ENCODE peak calls at places on chromosomes 1 and 21, in eight cellular contexts. Q is activated CD4-positive, alpha-beta memory T cell treated with anti-CD3 and anti-CD28 coated beads, Interleukin-2, amount 10 ng/mL, durations not matched to agents 7 days and 5 days; P is iPS DF 6.9; A is GM04504; O is astrocyte of the cerebellum; N is kidney tubule cell; G is CD8-positive, alpha-beta T cell; D is NCI-H510A treated with DMSO at 0.1 percent for 48 hours. E is an unnamed sample.

GRCh38 chr21:39633043-39633442 is 20.3 kb downstream of the B3GALT5 start:
- DNase-seq in D (no peak), N (peak; percentile 90), P (no peak), G (no peak), O (no peak), A (peak; percentile 24), Q (no peak), E (no peak)

GRCh38 chr1:99005142-99005491 is 456 bp upstream of the PLPPR5 start:
- DNase-seq in G (no peak), A (no peak), O (no peak), P (no peak), D (no peak), Q (no peak), N (no peak), E (no peak)

GRCh38 chr1:231683439-231684165 is 57.0 kb downstream of the DISC1 start:
- DNase-seq in O (no peak), P (no peak), N (no peak), D (peak; percentile 61), Q (no peak), A (no peak), G (no peak), E (no peak)

GRCh38 chr1:230080834-230081233 is 13.8 kb downstream of the GALNT2 start:
- DNase-seq in O (no peak), A (no peak), Q (no peak), N (no peak), G (no peak), P (no peak), D (no peak), E (no peak)

GRCh38 chr1:1004780-1005697 is 5.1 kb upstream of the HES4 start:
- DNase-seq in Q (peak; percentile 57), A (no peak), G (no peak), N (peak; percentile 75), D (no peak), P (no peak), O (no peak), E (no peak)

GRCh38 chr1:168689726-168690602 is 39.0 kb downstream of the DPT start:
- DNase-seq in N (peak; percentile 90), O (peak; percentile 53), D (no peak), Q (no peak), G (no peak), A (no peak), P (no peak), E (no peak)

GRCh38 chr1:212777166-212777565 is 14.4 kb downstream of the NSL1 start:
- DNase-seq in O (no peak), P (no peak), G (no peak), N (no peak), Q (no peak), A (no peak), D (no peak), E (no peak)

GRCh38 chr1:214579183-214579582 is 23.8 kb upstream of the CENPF start:
- DNase-seq in O (no peak), A (no peak), D (no peak), G (no peak), N (no peak), Q (no peak), P (no peak), E (no peak)

GRCh38 chr1:225945564-225945963 is 4.5 kb upstream of the LEFTY2 start:
- DNase-seq in Q (no peak), A (no peak), G (no peak), P (peak; percentile 73), N (no peak), O (no peak), D (no peak), E (no peak)

GRCh38 chr1:89965203-89965900 is 29.6 kb upstream of the ZNF326 start:
- DNase-seq in O (no peak), A (no peak), P (no peak), D (no peak), Q (no peak), N (no peak), G (no peak), E (no peak)

GRCh38 chr1:113887776-113888175 is 395 bp upstream of the BCL2L15 start:
- DNase-seq in D (no peak), P (no peak), Q (no peak), O (no peak), A (no peak), G (no peak), N (peak; percentile 87), E (no peak)

GRCh38 chr21:45544449-45545235 is 2.4 kb upstream of the SLC19A1 start:
- DNase-seq in Q (no peak), D (no peak), N (no peak), P (no peak), O (no peak), A (no peak), G (no peak), E (peak; percentile 64)

GRCh38 chr1:51569284-51570062 is 47.4 kb upstream of the OSBPL9 start:
- DNase-seq in D (no peak), N (peak; percentile 93), A (no peak), G (peak; percentile 49), P (no peak), O (peak; percentile 59), Q (peak; percentile 45), E (no peak)

GRCh38 chr1:19096036-19096833 is 113.8 kb downstream of the UBR4 start:
- DNase-seq in P (no peak), A (no peak), N (peak; percentile 70), O (no peak), Q (peak; percentile 32), G (no peak), D (no peak), E (no peak)

GRCh38 chr1:41236781-41237180 is 5.3 kb downstream of the SCMH1 start:
- DNase-seq in A (no peak), Q (no peak), O (peak; percentile 37), D (no peak), G (no peak), P (no peak), N (no peak), E (no peak)

GRCh38 chr21:40846057-40846456 is 901 bp downstream of the DSCAM start:
- DNase-seq in Q (no peak), N (peak; percentile 23), D (no peak), P (no peak), G (no peak), O (no peak), A (no peak), E (no peak)

GRCh38 chr1:174225499-174226204 is 66.3 kb downstream of the RABGAP1L start:
- DNase-seq in G (no peak), Q (no peak), D (no peak), O (no peak), N (no peak), A (no peak), P (no peak), E (no peak)

GRCh38 chr21:42169758-42170157 is 49.2 kb upstream of the ABCG1 start:
- DNase-seq in O (no peak), G (no peak), Q (no peak), N (no peak), P (no peak), A (no peak), D (no peak), E (no peak)